ENCODE peak calls at places on chromosomes 5 and 9, in seven cellular contexts. W is neuronal stem cell, E is left ventricle myocardium inferior, H is T-helper 2 cell, A is germinal center, G is endothelial cell, L is KG1. Z is an unnamed sample.

GRCh38 chr9:94812343-94812742 is 85.8 kb downstream of the AOPEP start:
- DNase-seq in G (no peak), H (no peak), L (no peak), A (no peak), W (no peak), E (no peak), Z (peak; percentile 39)

GRCh38 chr9:113579270-113580040 is 115.9 kb downstream of the RGS3 start:
- DNase-seq in W (no peak), A (peak; percentile 78), G (no peak), H (no peak), E (peak; percentile 63), L (peak; percentile 77), Z (no peak)

GRCh38 chr5:157571357-157571827 is 4.2 kb downstream of the ADAM19 start:
- DNase-seq in A (peak; percentile 69), W (no peak), L (no peak), E (no peak), G (no peak), H (peak; percentile 15), Z (peak; percentile 66)

GRCh38 chr5:113378081-113378480 is 56.7 kb downstream of the TSSK1B start:
- DNase-seq in A (no peak), W (no peak), E (no peak), G (no peak), H (peak; percentile 36), L (no peak), Z (peak; percentile 43)

GRCh38 chr9:2116073-2116472 is 100.9 kb downstream of the SMARCA2 start:
- DNase-seq in W (no peak), H (no peak), G (peak; percentile 40), E (no peak), L (no peak), A (peak; percentile 24), Z (no peak)

GRCh38 chr5:179164331-179165311 is 104.4 kb downstream of the ZNF354C start:
- DNase-seq in G (no peak), A (no peak), L (no peak), E (no peak), W (no peak), H (no peak), Z (no peak)

GRCh38 chr5:73482383-73483193 is 15.7 kb upstream of the BTF3 start:
- DNase-seq in L (no peak), W (no peak), H (no peak), A (no peak), G (no peak), E (no peak), Z (peak; percentile 65)

GRCh38 chr5:153880094-153880493 is 158.6 kb downstream of the FAM114A2 start:
- DNase-seq in G (no peak), A (no peak), H (no peak), L (no peak), E (no peak), W (no peak), Z (no peak)

GRCh38 chr9:80797841-80798688 is 891.3 kb downstream of the TLE1 start:
- DNase-seq in E (peak; percentile 31), G (no peak), L (no peak), A (no peak), W (no peak), H (no peak), Z (no peak)

GRCh38 chr5:153551537-153552079 is 61.1 kb downstream of the GRIA1 start:
- DNase-seq in A (no peak), H (no peak), G (no peak), E (no peak), W (no peak), L (no peak), Z (peak; percentile 93)

GRCh38 chr5:150114773-150115408 is 28.5 kb upstream of the CSF1R start:
- DNase-seq in E (no peak), G (no peak), L (no peak), W (no peak), H (no peak), A (no peak), Z (no peak)

GRCh38 chr5:34738381-34738780 is 82.3 kb downstream of the RAI14 start:
- DNase-seq in A (no peak), W (no peak), G (no peak), L (no peak), E (no peak), H (no peak), Z (no peak)

GRCh38 chr5:25393321-25393720 is 748.5 kb upstream of the CDH10 start:
- DNase-seq in E (no peak), W (no peak), L (no peak), G (no peak), A (no peak), H (no peak), Z (no peak)

GRCh38 chr9:33852216-33852826 is 35.4 kb downstream of the UBE2R2 start:
- DNase-seq in H (peak; percentile 26), L (no peak), W (peak; percentile 5), E (peak; percentile 58), A (peak; percentile 13), G (peak; percentile 37), Z (peak; percentile 40)

GRCh38 chr5:79119486-79119885 is 7.9 kb downstream of the BHMT start:
- DNase-seq in W (no peak), E (no peak), H (no peak), A (no peak), G (no peak), L (no peak), Z (no peak)

GRCh38 chr9:69174645-69175487 is 789 bp downstream of the TJP2 start:
- DNase-seq in A (no peak), L (no peak), W (no peak), G (no peak), E (no peak), H (no peak), Z (peak; percentile 94)

GRCh38 chr5:128782446-128782845 is 182.8 kb upstream of the SLC27A6 start:
- DNase-seq in H (no peak), G (no peak), L (no peak), E (peak; percentile 40), A (no peak), W (no peak), Z (peak; percentile 83)

GRCh38 chr9:71079451-71079850 is 42.0 kb downstream of the TRPM3 start:
- DNase-seq in L (no peak), W (no peak), E (no peak), A (no peak), H (no peak), G (no peak), Z (no peak)

GRCh38 chr5:639584-640213 is 27.6 kb downstream of the CEP72 start:
- DNase-seq in L (no peak), E (no peak), H (no peak), A (no peak), W (no peak), G (no peak), Z (no peak)

GRCh38 chr5:149757186-149757950 is 27.3 kb downstream of the PPARGC1B start:
- DNase-seq in L (no peak), W (no peak), A (no peak), E (no peak), G (no peak), H (no peak), Z (no peak)

GRCh38 chr9:124149992-124150391 is 107.8 kb upstream of the NEK6 start:
- DNase-seq in G (no peak), W (no peak), L (no peak), E (no peak), H (no peak), A (no peak), Z (no peak)

GRCh38 chr9:116857321-116857720 is 170.2 kb downstream of the TRIM32 start:
- DNase-seq in W (no peak), A (no peak), G (no peak), E (no peak), L (no peak), H (no peak), Z (no peak)

GRCh38 chr5:87120518-87121314 is 147.0 kb upstream of the RASA1 start:
- DNase-seq in G (no peak), W (no peak), A (no peak), H (peak; percentile 12), E (no peak), L (no peak), Z (peak; percentile 97)

GRCh38 chr5:72246954-72247442 is 73.0 kb downstream of the MRPS27 start:
- DNase-seq in H (no peak), W (no peak), E (no peak), G (no peak), A (no peak), L (no peak), Z (peak; percentile 52)

GRCh38 chr5:141637266-141637692 is 482 bp downstream of the RELL2 start:
- DNase-seq in L (no peak), A (peak; percentile 71), E (no peak), G (peak; percentile 34), H (peak; percentile 48), W (peak; percentile 26), Z (no peak)

Z was measured in HT1080.